ENCODE peak calls at places on chromosomes 11 and 22, in five cellular contexts. V is H7, L is PC-9, G is thyroid gland, X is A673. A is an unnamed sample.

GRCh38 chr22:48627203-48627602 is 1200.5 kb downstream of the BRD1 start:
- DNase-seq in X (peak; percentile 54), G (no peak), V (peak; percentile 76), L (no peak), A (no peak)

GRCh38 chr11:1060885-1061616 is 13.6 kb upstream of the MUC2 start:
- DNase-seq in V (no peak), G (no peak), L (peak; percentile 82), X (peak; percentile 37), A (peak; percentile 96)

GRCh38 chr22:47564158-47564450 is 801.7 kb downstream of the TBC1D22A start:
- DNase-seq in G (no peak), X (no peak), V (no peak), L (no peak), A (no peak)

GRCh38 chr11:26971961-26972360 is 22.0 kb upstream of the FIBIN start:
- DNase-seq in V (no peak), G (no peak), X (no peak), L (no peak), A (no peak)

GRCh38 chr11:94650756-94651155 is 83.6 kb downstream of the PIWIL4 start:
- DNase-seq in L (no peak), V (no peak), G (peak; percentile 15), X (no peak), A (peak; percentile 52)

GRCh38 chr11:126645206-126645605 is 289.7 kb downstream of the ST3GAL4 start:
- DNase-seq in L (no peak), G (no peak), X (no peak), V (no peak), A (peak; percentile 45)

GRCh38 chr11:57649826-57650738 is at the start of gene YPEL4:
- DNase-seq in G (no peak), L (no peak), V (peak; percentile 80), X (peak; percentile 75), A (peak; percentile 69)

GRCh38 chr11:124441081-124441480 is 4.4 kb downstream of the OR8B8 start:
- DNase-seq in V (peak; percentile 7), G (no peak), L (no peak), X (no peak), A (no peak)

GRCh38 chr22:30212363-30212995 is 34.1 kb downstream of the LIF start:
- DNase-seq in X (no peak), L (peak; percentile 89), V (peak; percentile 22), G (peak; percentile 91), A (peak; percentile 50)

GRCh38 chr11:131146817-131147490 is 223.5 kb upstream of the NTM start:
- DNase-seq in G (no peak), L (no peak), X (no peak), V (no peak), A (no peak)

GRCh38 chr11:89436071-89436470 is 55.1 kb downstream of the NOX4 start:
- DNase-seq in V (no peak), L (no peak), X (peak; percentile 92), G (peak; percentile 9), A (peak; percentile 6)

GRCh38 chr11:134579709-134580634 is 167.9 kb upstream of the B3GAT1 start:
- DNase-seq in V (peak; percentile 52), G (peak; percentile 77), L (no peak), X (no peak), A (no peak)

DNA sequence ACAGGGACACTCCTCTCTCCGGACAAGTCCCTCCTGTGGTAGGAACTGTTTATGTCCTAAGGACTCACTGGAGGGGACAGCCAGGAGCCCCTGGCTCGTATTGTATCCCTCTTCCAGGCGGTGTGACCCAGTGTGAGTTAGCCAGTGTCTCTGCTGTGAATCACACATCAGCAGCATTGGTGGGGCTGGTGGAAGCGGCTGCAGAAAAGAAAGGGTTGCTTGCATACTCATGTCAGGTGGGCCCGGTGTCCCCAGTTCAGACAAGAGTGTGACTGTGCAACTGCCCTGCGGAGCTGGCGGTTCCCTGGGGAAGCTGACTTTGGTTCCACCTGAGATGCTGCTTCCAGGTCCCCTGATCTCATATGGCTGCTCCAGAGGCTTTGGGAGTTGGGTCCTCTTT is 99.4 kb downstream of the ZBTB16 start:
- DNase-seq in G (no peak), L (no peak), X (no peak), V (no peak), A (no peak)
- H3K36me3 ChIP-seq in G (peaks cover 20% of the 10 kb centered on the region), L (no peaks in the 10 kb centered on the region), X (no peaks in the 10 kb centered on the region), V (no peaks in the 10 kb centered on the region), A (no peaks in the 10 kb centered on the region)

DNA sequence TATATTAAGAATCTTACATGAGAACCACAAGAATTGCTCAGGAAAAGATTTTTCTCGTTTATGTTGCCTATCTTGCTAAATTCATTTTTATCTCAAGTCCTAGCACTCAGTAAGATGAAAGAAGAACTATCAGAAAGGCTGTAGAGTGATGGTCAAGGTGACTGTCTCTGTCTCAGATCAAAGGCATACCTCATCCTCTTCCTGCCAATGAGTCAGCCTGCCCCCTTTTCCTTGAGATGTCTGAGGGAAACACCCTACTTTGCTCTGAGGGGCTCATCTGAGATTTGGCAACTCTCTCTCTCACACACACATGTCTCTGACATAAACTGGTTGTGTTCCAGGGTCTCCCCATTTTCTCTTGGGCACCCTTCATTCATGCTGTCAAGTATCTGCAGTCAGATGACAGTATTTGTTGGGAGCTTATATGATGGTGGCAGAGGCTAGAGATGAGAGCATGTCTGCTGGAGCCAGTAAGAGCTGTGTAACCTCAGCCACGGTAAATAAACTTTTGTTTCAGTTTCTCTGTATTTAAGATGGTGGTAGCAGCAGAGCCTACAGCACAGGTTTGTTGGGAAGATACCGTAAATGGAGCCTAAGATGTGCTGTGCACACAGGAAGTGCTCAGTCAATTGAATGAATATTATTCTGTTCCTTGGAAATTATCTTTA is 1.6 kb downstream of the MMP27 start:
- DNase-seq in L (no peak), G (no peak), V (no peak), X (no peak), A (no peak)
- H3K36me3 ChIP-seq in L (no peaks in the 10 kb centered on the region), G (no peaks in the 10 kb centered on the region), V (no peaks in the 10 kb centered on the region), X (no peaks in the 10 kb centered on the region), A (no peaks in the 10 kb centered on the region)

DNA sequence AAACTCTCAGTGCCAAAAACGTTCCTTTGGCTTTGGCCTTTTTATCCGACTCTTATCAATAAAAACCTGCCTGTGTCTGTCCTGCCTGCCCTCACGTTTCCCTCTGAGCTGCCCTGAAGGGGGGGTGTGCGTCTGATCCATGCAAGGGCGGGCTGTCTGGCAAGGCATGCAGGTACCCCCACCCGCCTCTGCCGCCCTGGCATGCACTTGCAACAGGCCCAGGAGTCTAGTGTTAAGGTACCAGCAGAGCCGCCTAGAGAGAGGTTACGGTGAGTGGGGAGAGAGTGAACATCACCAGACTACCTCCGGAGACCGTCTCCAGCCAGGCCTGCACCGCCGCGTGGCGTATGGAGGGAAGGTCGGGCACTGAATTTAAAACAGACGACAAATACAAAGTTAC is 51.9 kb upstream of the BID start:
- DNase-seq in L (no peak), G (no peak), V (no peak), X (no peak), A (peak; percentile 85)
- H3K36me3 ChIP-seq in L (no peaks in the 10 kb centered on the region), G (peaks cover 2% of the 10 kb centered on the region), V (no peaks in the 10 kb centered on the region), X (peaks cover 6% of the 10 kb centered on the region), A (peaks cover 13% of the 10 kb centered on the region)

GRCh38 chr11:64794526-64794925 is 8.5 kb downstream of the MAP4K2 start:
- DNase-seq in L (no peak), X (no peak), G (no peak), V (no peak), A (no peak)

GRCh38 chr11:64796047-64796756 is 6.8 kb downstream of the MAP4K2 start:
- DNase-seq in X (no peak), L (no peak), G (no peak), V (no peak), A (no peak)

GRCh38 chr11:64799256-64799924 is 3.6 kb downstream of the MAP4K2 start:
- DNase-seq in X (no peak), V (peak; percentile 32), G (peak; percentile 42), L (no peak), A (no peak)

GRCh38 chr11:64799925-64800632 is 2.9 kb downstream of the MAP4K2 start:
- DNase-seq in L (no peak), X (no peak), V (peak; percentile 33), G (no peak), A (no peak)

DNA sequence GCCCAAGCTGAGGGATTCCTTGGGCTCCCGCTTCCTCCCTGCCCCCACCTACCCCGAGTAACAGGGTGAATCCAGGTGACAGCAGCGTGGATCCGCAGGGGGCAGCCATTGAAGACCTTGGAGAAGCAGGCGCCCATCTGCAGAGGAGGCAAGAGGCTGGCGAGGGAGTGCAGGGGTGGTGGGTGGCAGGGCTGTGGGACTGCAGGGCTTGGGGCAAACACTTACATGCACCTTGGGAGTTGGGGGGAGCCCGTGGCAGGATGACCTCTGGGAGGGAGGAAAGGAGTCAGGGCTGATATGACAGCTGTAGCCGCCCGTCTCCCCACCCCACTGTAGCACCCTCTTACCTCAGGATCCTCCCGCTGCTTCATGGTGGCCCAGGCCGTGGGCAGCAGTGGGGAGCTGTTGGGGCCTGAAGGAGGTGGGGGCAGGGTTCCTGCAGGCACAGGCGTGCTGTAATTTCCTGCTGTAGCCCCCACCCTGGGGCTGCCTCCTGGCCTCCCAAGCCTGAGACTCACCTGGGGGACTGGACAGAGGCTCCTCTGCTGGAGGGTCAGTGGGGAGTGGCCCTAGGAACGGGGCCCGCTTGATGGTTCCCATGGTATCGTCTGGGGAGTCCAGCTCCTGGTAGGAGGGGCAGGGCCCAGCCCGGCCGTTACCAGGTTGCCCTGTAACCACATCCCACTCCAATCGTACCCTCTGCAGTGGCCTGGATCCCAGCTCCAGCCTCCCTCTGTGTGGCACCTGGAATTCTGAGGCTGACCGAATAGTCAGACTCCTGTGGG is 6.1 kb downstream of the MAP4K2 start:
- DNase-seq in G (no peak), V (peak; percentile 39), X (no peak), L (no peak), A (no peak)
- H3K36me3 ChIP-seq in G (peaks cover 16% of the 10 kb centered on the region), V (peaks cover 2% of the 10 kb centered on the region), X (peaks cover 6% of the 10 kb centered on the region), L (no peaks in the 10 kb centered on the region), A (peaks cover 32% of the 10 kb centered on the region)

GRCh38 chr11:46655631-46656030 is 38.3 kb downstream of the ATG13 start:
- DNase-seq in G (no peak), V (no peak), X (no peak), L (no peak), A (peak; percentile 60)
- H3K36me3 ChIP-seq in G (peaks cover 37% of the 10 kb centered on the region), V (peaks cover 23% of the 10 kb centered on the region), X (peaks cover 70% of the 10 kb centered on the region), L (peaks cover 48% of the 10 kb centered on the region), A (peaks cover 32% of the 10 kb centered on the region)

DNA sequence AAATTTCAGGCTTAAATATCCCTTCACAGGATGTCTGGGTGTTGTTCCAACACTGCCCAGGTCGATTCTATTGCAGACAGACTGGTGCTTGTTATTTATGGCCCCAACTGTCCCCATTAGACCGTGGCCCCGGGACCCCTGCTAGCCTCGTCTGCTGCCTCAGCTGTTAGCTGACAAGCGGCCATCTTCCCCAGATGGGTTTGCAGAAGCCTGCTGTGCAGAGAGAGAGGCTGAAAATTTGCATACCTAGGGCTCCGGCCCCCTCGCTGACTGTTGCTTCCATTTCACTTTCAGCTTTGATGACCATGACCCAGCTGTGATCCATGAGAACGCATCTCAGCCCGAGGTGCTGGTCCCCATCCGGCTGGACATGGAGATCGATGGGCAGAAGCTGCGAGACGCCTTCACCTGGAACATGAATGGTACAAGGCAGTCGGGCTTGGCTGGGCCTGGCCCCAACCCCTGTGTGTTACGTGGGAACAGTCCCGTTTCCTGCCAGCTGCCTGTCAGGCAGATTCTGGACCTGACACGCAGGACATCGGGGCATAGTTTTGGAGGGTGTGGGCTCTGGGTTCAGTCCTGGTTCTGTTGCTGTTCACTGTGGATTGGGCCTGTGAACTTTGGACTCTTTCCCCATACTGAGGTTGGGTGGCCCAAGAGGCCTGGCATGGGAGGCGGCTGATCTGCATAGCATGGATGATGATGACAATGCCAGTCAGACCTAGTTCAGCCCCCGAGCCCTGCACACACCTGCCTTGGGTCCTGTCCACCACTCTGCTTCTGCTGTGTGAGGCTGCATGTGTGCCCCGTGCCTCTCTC is 16.4 kb downstream of the SMARCB1 start:
- DNase-seq in V (peak; percentile 37), L (no peak), G (no peak), X (no peak), A (no peak)
- H3K36me3 ChIP-seq in V (peaks cover 44% of the 10 kb centered on the region), L (peaks cover 6% of the 10 kb centered on the region), G (peaks cover 66% of the 10 kb centered on the region), X (peaks cover 73% of the 10 kb centered on the region), A (peaks cover 56% of the 10 kb centered on the region)

A was measured in trophoblast cell.